ENCODE peak calls at places on chromosomes 16 and 17, in nine cellular contexts. D is WTC11, C is GM06990, L is dorsolateral prefrontal cortex, Z is lung, G is lower leg skin, X is mammary epithelial cell, M is tibial nerve, A is tibial artery. I is an unnamed sample.

GRCh38 chr17:82116246-82116645 is 18.2 kb upstream of the FASN start:
- DNase-seq in D (no peak), C (no peak), L (no peak), Z (no peak), G (no peak), X (no peak), M (no peak), A (no peak), I (no peak)

GRCh38 chr17:62336527-62336926 is 43.8 kb upstream of the EFCAB3 start:
- DNase-seq in D (no peak), C (no peak), L (no peak), Z (no peak), G (no peak), X (no peak), M (no peak), A (no peak), I (no peak)

GRCh38 chr16:86481607-86482006 is 28.7 kb upstream of the FOXF1 start:
- DNase-seq in D (no peak), C (no peak), L (no peak), Z (no peak), G (no peak), X (no peak), M (no peak), A (no peak), I (no peak)

GRCh38 chr17:18219016-18219415 is 6.4 kb upstream of the LLGL1 start:
- DNase-seq in D (no peak), C (no peak), L (no peak), Z (no peak), G (no peak), X (no peak), M (peak; percentile 62), A (no peak), I (no peak)

GRCh38 chr17:69954241-69954933 is 120.6 kb upstream of the KCNJ16 start:
- DNase-seq in D (no peak), C (no peak), L (no peak), Z (no peak), G (no peak), X (peak; percentile 3), M (no peak), A (no peak), I (no peak)

GRCh38 chr16:49009204-49009603 is 272.4 kb downstream of the CBLN1 start:
- DNase-seq in D (no peak), C (no peak), L (no peak), Z (no peak), G (peak; percentile 12), X (no peak), M (no peak), A (no peak), I (no peak)

GRCh38 chr17:65401581-65401980 is 159.9 kb downstream of the AXIN2 start:
- DNase-seq in D (no peak), C (no peak), L (no peak), Z (no peak), G (no peak), X (no peak), M (no peak), A (no peak), I (no peak)

GRCh38 chr16:3971261-3971660 is 90.7 kb upstream of the CREBBP start:
- DNase-seq in D (no peak), C (no peak), L (no peak), Z (no peak), G (no peak), X (no peak), M (no peak), A (no peak), I (no peak)

GRCh38 chr17:73644145-73645049 is at the start of gene SDK2:
- DNase-seq in D (no peak), C (no peak), L (no peak), Z (no peak), G (peak; percentile 85), X (peak; percentile 35), M (no peak), A (no peak), I (peak; percentile 61)

GRCh38 chr16:80989801-80990200 is 16.9 kb downstream of the CMC2 start:
- DNase-seq in D (no peak), C (no peak), L (no peak), Z (no peak), G (no peak), X (no peak), M (no peak), A (no peak), I (no peak)

GRCh38 chr16:86604436-86605220 is 26.3 kb downstream of the FOXL1 start:
- DNase-seq in D (no peak), C (no peak), L (no peak), Z (no peak), G (peak; percentile 78), X (no peak), M (no peak), A (no peak), I (no peak)

GRCh38 chr17:6381052-6381451 is 53.9 kb downstream of the AIPL1 start:
- DNase-seq in D (no peak), C (no peak), L (no peak), Z (no peak), G (no peak), X (peak; percentile 55), M (no peak), A (no peak), I (no peak)

GRCh38 chr17:47862621-47863440 is 11.9 kb upstream of the SP6 start:
- DNase-seq in D (no peak), C (no peak), L (no peak), Z (no peak), G (no peak), X (peak; percentile 78), M (no peak), A (no peak), I (no peak)

GRCh38 chr17:3879181-3879580 is 13.7 kb downstream of the CAMKK1 start:
- DNase-seq in D (no peak), C (no peak), L (peak; percentile 65), Z (no peak), G (no peak), X (no peak), M (no peak), A (no peak), I (peak; percentile 37)

GRCh38 chr17:48113201-48113676 is 5.7 kb downstream of the SNX11 start:
- DNase-seq in D (no peak), C (peak; percentile 57), L (no peak), Z (no peak), G (no peak), X (no peak), M (peak; percentile 20), A (peak; percentile 41), I (no peak)

GRCh38 chr16:23509763-23510153 is 536 bp downstream of the GGA2 start:
- DNase-seq in D (peak; percentile 22), C (peak; percentile 41), L (no peak), Z (no peak), G (no peak), X (no peak), M (no peak), A (no peak), I (peak; percentile 22)

GRCh38 chr16:87254271-87254670 is 62.9 kb downstream of the C16orf95 start:
- DNase-seq in D (no peak), C (no peak), L (no peak), Z (no peak), G (no peak), X (no peak), M (no peak), A (no peak), I (no peak)

GRCh38 chr17:78861229-78861628 is 20.6 kb upstream of the USP36 start:
- DNase-seq in D (no peak), C (no peak), L (no peak), Z (no peak), G (no peak), X (no peak), M (no peak), A (no peak), I (no peak)

GRCh38 chr17:73787721-73788051 is 143.4 kb upstream of the SDK2 start:
- DNase-seq in D (no peak), C (no peak), L (no peak), Z (no peak), G (peak; percentile 34), X (no peak), M (no peak), A (no peak), I (no peak)

GRCh38 chr17:22202702-22203101 is 510.4 kb downstream of the KCNJ18 start:
- DNase-seq in D (no peak), C (no peak), L (no peak), Z (no peak), G (peak; percentile 73), X (no peak), M (no peak), A (no peak), I (no peak)

GRCh38 chr16:5006348-5007193 is 27.2 kb downstream of the NAGPA start:
- DNase-seq in D (no peak), C (no peak), L (no peak), Z (no peak), G (no peak), X (no peak), M (no peak), A (no peak), I (peak; percentile 20)
- TF ChIP-seq CTCF in D (no peak), C (no peak), L (no peak), Z (no peak), G (no peak), X (no peak), M (no peak), A (no peak), I (no peak)

GRCh38 chr17:39923836-39924690 is 3.3 kb downstream of the ORMDL3 start:
- DNase-seq in D (peak; percentile 27), C (no peak), L (no peak), Z (no peak), G (no peak), X (no peak), M (no peak), A (no peak), I (peak; percentile 39)
- TF ChIP-seq CTCF in D (no peak), C (peak; percentile 23), L (no peak), Z (no peak), G (no peak), X (no peak), M (no peak), A (no peak), I (no peak)

GRCh38 chr16:82016268-82016667 is 5.0 kb upstream of the SDR42E1 start:
- DNase-seq in D (no peak), C (no peak), L (no peak), Z (no peak), G (no peak), X (peak; percentile 36), M (peak; percentile 14), A (no peak), I (no peak)
- TF ChIP-seq CTCF in D (peak; percentile 29), C (no peak), L (no peak), Z (no peak), G (no peak), X (peak; percentile 53), M (no peak), A (no peak), I (no peak)

DNA sequence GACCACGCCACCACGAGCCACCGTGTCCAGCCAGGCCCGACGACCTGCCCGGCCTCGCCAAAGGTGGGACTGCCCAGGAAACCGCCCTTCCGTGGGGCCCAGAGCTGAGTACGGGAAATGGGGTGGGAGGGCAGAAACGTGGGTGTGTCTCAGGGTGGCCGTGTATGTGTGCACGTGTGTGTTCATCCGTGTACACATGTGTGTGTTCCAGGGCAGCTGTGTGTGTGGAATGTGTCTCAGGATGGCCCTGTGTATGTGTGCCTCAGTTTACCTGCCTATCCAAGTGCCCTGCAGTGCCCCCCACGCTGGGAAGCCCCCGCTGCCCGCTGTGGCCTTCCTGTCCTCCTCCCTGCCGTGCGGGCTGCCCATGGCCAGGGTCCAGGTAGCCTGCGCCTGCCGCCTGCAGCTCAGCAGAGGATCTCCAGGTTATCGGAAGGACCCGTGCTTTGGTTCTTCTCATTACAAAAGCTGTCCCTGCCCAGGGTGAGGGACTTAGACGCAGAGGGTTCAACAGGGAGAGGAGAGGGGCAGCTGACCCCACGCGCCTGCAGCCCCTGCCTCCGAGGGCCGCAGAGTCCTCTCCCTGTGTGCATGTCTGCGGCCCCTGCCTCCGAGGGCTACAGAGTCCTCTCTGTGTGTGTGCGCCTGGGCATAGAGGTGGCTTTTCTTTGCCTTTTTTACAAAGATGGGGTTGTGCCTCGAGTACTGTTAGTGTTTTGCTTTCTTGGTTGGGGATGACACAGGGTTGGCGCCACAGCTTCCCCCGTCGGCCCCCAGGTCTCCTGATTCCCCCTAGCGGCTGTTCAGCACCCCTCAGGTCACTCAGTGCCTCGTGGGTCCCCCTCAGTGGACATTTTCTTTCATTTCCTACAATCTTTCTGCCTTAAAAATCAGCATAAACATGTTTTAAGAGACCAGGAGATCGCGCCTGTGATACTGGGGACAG is 23.6 kb downstream of the ZNF469 start:
- DNase-seq in D (no peak), C (no peak), L (no peak), Z (no peak), G (no peak), X (no peak), M (no peak), A (no peak), I (no peak)
- TF ChIP-seq CTCF in D (no peak), C (peak; percentile 37), L (peak; percentile 48), Z (no peak), G (no peak), X (no peak), M (no peak), A (no peak), I (peak; percentile 18)

I was measured in nephron progenitor cell.